ENCODE peak calls at places on chromosomes 1 and 21, in five cellular contexts. R, K, Z, N and B are unnamed samples.

GRCh38 chr21:42080788-42081083 is 9.6 kb downstream of the UMODL1 start:
- DNase-seq in K (no peak), Z (peak), N (no peak), R (peak), B (peak)

GRCh38 chr1:6984533-6984932 is 199.3 kb downstream of the CAMTA1 start:
- DNase-seq in Z (no peak), N (no peak), R (no peak), K (no peak), B (no peak)

GRCh38 chr1:14262582-14262981 is 335.9 kb upstream of the KAZN start:
- DNase-seq in K (no peak), N (no peak), R (no peak), Z (no peak), B (no peak)

GRCh38 chr21:33434770-33435360 is 31.7 kb downstream of the IFNGR2 start:
- DNase-seq in Z (peak), R (peak), K (no peak), N (no peak), B (peak)

GRCh38 chr21:44737706-44738354 is 26.5 kb upstream of the TSPEAR start:
- DNase-seq in Z (peak), K (peak), R (peak), N (peak), B (no peak)

GRCh38 chr1:36864182-36865079 is 169.9 kb downstream of the GRIK3 start:
- DNase-seq in K (peak), R (no peak), N (peak), Z (no peak), B (no peak)

GRCh38 chr1:118144777-118145176 is 40.3 kb downstream of the SPAG17 start:
- DNase-seq in Z (no peak), R (peak), K (no peak), N (no peak), B (no peak)

GRCh38 chr1:89525169-89525855 is 683 bp downstream of the LRRC8B start:
- DNase-seq in K (no peak), R (no peak), N (no peak), Z (peak), B (no peak)

GRCh38 chr1:109931189-109931672 is 20.6 kb downstream of the CSF1 start:
- DNase-seq in K (peak), N (peak), R (peak), Z (peak), B (peak)

GRCh38 chr1:27621067-27621920 is 13.7 kb downstream of the FGR start:
- DNase-seq in K (no peak), Z (no peak), R (peak), N (no peak), B (no peak)

GRCh38 chr1:206752481-206752880 is 18.1 kb upstream of the IL19 start:
- DNase-seq in Z (no peak), K (no peak), R (no peak), N (no peak), B (no peak)

GRCh38 chr1:94871031-94871430 is 50.9 kb downstream of the SLC44A3 start:
- DNase-seq in R (peak), Z (peak), N (no peak), K (no peak), B (peak)

GRCh38 chr1:236718328-236718727 is 32.0 kb downstream of the ACTN2 start:
- DNase-seq in K (no peak), R (no peak), Z (no peak), N (no peak), B (no peak)

GRCh38 chr1:212606042-212606733 is 2.4 kb upstream of the ATF3 start:
- DNase-seq in K (no peak), R (no peak), Z (peak), N (no peak), B (peak)

DNA sequence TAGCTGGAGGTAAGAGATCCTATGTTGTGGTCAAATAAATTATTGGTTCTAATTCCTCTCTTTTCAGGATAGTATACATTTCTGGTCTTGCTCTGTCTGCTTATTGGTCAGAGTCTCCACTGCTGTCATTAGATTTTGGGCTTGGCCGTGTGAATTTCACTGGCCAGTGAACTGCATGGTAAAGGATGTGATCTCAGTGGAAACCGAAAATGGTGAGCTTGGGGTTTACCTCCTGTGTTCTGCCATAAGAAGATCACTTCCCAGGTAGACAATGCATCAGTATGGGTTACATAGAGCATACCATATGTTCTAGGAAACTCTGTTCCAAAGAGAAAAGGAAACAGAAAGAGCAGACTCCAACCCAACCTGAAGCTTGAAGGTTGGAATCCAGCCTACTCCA is 1123.3 kb upstream of the B3GALT2 start:
- DNase-seq in K (no peak), R (no peak), Z (no peak), N (no peak), B (no peak)
- H3K14ac ChIP-seq in K (no peak), R (no peak), Z (no peak), N (no peak), B (no peak)

GRCh38 chr1:150154143-150154542 is 4.4 kb downstream of the PLEKHO1 start:
- DNase-seq in K (no peak), Z (no peak), R (no peak), N (no peak), B (no peak)
- H3K4me3 ChIP-seq in K (no peak), Z (no peak), R (no peak), N (no peak), B (no peak)

GRCh38 chr1:4328402-4329071 is 325.9 kb upstream of the AJAP1 start:
- DNase-seq in N (no peak), R (no peak), K (no peak), Z (no peak), B (no peak)

GRCh38 chr1:4336507-4336906 is 317.9 kb upstream of the AJAP1 start:
- DNase-seq in R (no peak), N (no peak), K (no peak), Z (no peak), B (no peak)

DNA sequence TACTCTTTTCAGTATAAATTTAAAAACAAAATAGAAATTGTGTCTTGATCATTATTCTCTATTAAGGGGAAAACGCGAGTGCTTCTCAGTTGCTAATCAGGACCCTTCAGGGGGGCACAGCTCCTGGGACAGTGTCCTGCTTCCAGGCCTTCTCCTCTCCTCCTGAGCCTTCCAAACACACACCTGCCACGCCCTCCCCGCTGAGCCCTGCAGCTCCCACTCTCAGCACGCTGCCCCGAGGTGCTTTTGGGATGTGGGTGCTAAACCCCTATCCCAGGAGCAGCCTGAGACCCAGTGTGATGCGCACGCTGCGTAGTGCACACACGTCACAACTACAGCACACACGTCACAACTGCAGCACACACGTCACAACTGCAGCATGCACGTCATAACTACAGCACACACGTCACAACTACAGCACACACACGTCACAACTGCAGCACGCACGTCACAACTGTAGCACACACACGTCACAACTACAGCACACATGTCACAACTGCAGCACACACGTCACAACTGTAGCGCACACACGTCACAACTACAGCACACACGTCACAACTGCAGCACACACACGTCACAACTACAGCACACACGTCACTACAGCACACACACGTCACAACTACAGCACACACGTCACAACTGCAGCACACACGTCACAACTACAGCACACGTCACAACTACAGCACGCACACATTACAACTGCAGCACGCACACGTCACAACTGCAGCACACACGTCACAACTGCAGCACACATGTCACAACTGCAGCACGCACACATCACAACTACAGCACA is 322.8 kb upstream of the AJAP1 start:
- DNase-seq in R (no peak), Z (no peak), N (no peak), K (no peak), B (no peak)
- H3K14ac ChIP-seq in R (no peak), Z (no peak), N (no peak), K (peak), B (no peak)

DNA sequence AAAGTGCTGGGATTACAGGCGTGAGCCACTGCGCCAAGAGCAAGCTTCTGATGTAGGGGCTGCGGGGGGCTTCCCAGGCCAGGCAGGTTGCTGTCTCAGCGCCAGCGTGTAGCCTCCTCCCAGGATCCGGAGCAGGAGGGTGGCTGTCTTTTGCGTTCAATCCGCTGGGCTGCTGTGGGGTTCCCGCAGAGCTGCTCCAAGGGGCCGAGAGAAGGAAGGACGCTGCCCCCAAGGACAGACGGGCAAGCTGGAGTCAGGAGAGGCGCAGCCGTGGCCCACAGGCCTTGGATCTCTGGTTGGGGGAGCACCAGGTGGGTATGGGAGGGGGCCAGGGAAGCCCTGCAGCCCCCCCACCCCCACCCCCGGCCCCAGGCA is 16.0 kb upstream of the SKI start:
- DNase-seq in K (no peak), Z (no peak), N (no peak), R (peak), B (no peak)
- H3K4me3 ChIP-seq in K (peak), Z (peak), N (peak), R (no peak), B (peak)

DNA sequence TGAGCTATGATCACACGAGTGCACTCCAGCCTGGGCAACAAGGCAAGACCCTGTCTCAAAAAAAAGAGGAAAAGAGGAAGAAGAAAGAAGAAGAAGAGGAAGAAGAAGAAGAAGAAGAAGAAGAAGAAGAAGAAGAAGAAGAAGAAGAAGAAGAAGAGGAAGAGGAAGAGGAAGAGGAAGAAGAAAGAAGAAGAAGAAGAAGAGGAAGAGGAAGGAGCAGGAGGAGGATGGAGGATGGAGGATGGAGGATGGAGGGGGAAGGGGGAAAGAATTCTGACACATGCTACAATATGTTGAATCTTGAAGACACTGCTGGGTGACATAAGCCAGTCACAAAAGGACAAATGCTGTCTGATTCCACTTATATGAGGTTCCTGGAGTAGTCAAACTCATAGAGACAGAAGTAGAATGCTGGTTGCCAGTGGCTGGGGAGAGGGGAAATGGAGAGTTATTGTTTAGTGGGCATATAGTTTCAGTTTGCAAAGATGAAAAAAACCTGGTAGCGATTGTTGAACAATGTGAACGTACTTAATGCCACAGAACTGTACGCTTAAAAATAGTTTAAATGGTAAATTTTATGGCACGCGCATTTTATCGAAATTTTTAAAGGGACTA is 47.3 kb upstream of the COA6 start:
- DNase-seq in N (no peak), R (no peak), Z (no peak), K (no peak), B (no peak)
- H3K14ac ChIP-seq in N (no peak), R (no peak), Z (no peak), K (no peak), B (no peak)

GRCh38 chr1:1058921-1059493 is 15.1 kb downstream of the RNF223 start:
- DNase-seq in K (no peak), N (peak), R (no peak), Z (peak), B (no peak)
- H3K4me3 ChIP-seq in K (peak), N (peak), R (peak), Z (peak), B (peak)

DNA sequence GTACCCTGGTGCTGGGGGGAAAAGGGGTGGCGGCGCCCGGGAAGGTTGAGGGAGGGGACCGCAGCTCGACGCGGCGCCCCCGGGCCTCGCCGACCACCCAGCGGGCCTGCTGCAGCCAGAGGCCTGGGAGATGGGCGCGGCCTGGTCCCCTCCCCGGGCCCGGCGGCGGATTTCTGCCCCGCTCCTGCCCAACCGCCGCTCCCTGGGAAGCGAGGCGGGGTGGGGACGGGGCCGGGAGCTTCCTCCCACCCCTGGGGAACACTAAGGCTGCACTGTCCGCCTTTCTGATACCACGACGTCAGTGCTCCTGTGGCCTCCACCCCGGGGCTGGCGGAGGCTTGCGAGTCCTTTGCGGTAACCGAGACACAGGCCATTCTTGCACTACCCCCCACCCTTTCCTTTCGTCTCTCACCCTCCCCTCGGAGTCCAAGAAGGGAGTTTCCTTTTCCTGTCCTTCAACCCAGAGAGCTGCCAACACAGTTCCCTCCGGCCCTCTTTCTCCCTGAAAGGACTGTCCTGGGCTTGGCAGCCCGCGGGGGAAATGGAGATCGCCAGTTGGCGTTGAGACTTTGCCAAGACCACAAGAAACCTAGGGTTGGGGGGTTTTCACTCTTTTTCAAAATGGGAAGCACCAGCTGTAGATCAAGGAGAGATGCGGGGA is 726 bp downstream of the SH3GLB1 start:
- DNase-seq in K (no peak), N (peak), Z (peak), R (peak), B (peak)
- H3K14ac ChIP-seq in K (peak), N (no peak), Z (peak), R (peak), B (peak)